ENCODE peak calls at places on chromosomes 16 and 17, in nine cellular contexts. One of them, this sample, is unnamed.

GRCh38 chr17:74203439-74204240 is at the start of gene RPL38:
- DNase-seq in small intestine: peak
- DNase-seq in dermis blood vessel endothelial cell: peak
- DNase-seq in left colon: peak
- DNase-seq in SIG-M5: peak
- DNase-seq in lower leg skin: peak
- DNase-seq in T1000: peak
- DNase-seq in RPMI7951: peak
- DNase-seq in AG04450: peak
- DNase-seq in this sample: peak

GRCh38 chr17:64661731-64661980 is 451 bp downstream of the SMURF2 start:
- DNase-seq in small intestine: no peak
- DNase-seq in dermis blood vessel endothelial cell: no peak
- DNase-seq in left colon: peak
- DNase-seq in SIG-M5: no peak
- DNase-seq in lower leg skin: peak
- DNase-seq in T1000: no peak
- DNase-seq in RPMI7951: no peak
- DNase-seq in AG04450: no peak
- DNase-seq in this sample: no peak

GRCh38 chr17:62101090-62101489 is 36.0 kb upstream of the MED13 start:
- DNase-seq in small intestine: no peak
- DNase-seq in dermis blood vessel endothelial cell: no peak
- DNase-seq in left colon: no peak
- DNase-seq in SIG-M5: no peak
- DNase-seq in lower leg skin: peak
- DNase-seq in T1000: no peak
- DNase-seq in RPMI7951: no peak
- DNase-seq in AG04450: no peak
- DNase-seq in this sample: no peak

GRCh38 chr17:57685499-57686132 is 59.5 kb downstream of the CCDC182 start:
- DNase-seq in small intestine: no peak
- DNase-seq in dermis blood vessel endothelial cell: no peak
- DNase-seq in left colon: no peak
- DNase-seq in SIG-M5: no peak
- DNase-seq in lower leg skin: peak
- DNase-seq in T1000: no peak
- DNase-seq in RPMI7951: no peak
- DNase-seq in AG04450: no peak
- DNase-seq in this sample: no peak

GRCh38 chr16:70512456-70512855 is 10.9 kb downstream of the COG4 start:
- DNase-seq in small intestine: peak
- DNase-seq in dermis blood vessel endothelial cell: no peak
- DNase-seq in left colon: no peak
- DNase-seq in SIG-M5: no peak
- DNase-seq in lower leg skin: no peak
- DNase-seq in T1000: no peak
- DNase-seq in RPMI7951: peak
- DNase-seq in AG04450: no peak
- DNase-seq in this sample: no peak

GRCh38 chr17:45983614-45984310 is 15.3 kb upstream of the STH start:
- DNase-seq in small intestine: no peak
- DNase-seq in dermis blood vessel endothelial cell: no peak
- DNase-seq in left colon: no peak
- DNase-seq in SIG-M5: no peak
- DNase-seq in lower leg skin: no peak
- DNase-seq in T1000: no peak
- DNase-seq in RPMI7951: no peak
- DNase-seq in AG04450: no peak
- DNase-seq in this sample: no peak

GRCh38 chr16:819336-819735 is 18.8 kb upstream of the GNG13 start:
- DNase-seq in small intestine: no peak
- DNase-seq in dermis blood vessel endothelial cell: no peak
- DNase-seq in left colon: no peak
- DNase-seq in SIG-M5: no peak
- DNase-seq in lower leg skin: no peak
- DNase-seq in T1000: no peak
- DNase-seq in RPMI7951: no peak
- DNase-seq in AG04450: no peak
- DNase-seq in this sample: no peak

GRCh38 chr16:53908731-53909130 is 204.8 kb downstream of the FTO start:
- DNase-seq in small intestine: no peak
- DNase-seq in dermis blood vessel endothelial cell: no peak
- DNase-seq in left colon: no peak
- DNase-seq in SIG-M5: no peak
- DNase-seq in lower leg skin: no peak
- DNase-seq in T1000: no peak
- DNase-seq in RPMI7951: no peak
- DNase-seq in AG04450: peak
- DNase-seq in this sample: peak

GRCh38 chr17:58513391-58513912 is 986 bp downstream of the MTMR4 start:
- DNase-seq in small intestine: no peak
- DNase-seq in dermis blood vessel endothelial cell: no peak
- DNase-seq in left colon: no peak
- DNase-seq in SIG-M5: no peak
- DNase-seq in lower leg skin: no peak
- DNase-seq in T1000: no peak
- DNase-seq in RPMI7951: no peak
- DNase-seq in AG04450: no peak
- DNase-seq in this sample: no peak

GRCh38 chr16:87559976-87560375 is 42.3 kb upstream of the JPH3 start:
- DNase-seq in small intestine: no peak
- DNase-seq in dermis blood vessel endothelial cell: peak
- DNase-seq in left colon: no peak
- DNase-seq in SIG-M5: no peak
- DNase-seq in lower leg skin: no peak
- DNase-seq in T1000: no peak
- DNase-seq in RPMI7951: no peak
- DNase-seq in AG04450: no peak
- DNase-seq in this sample: no peak

GRCh38 chr16:2775317-2775716 is 1.8 kb downstream of the ELOB start:
- DNase-seq in small intestine: no peak
- DNase-seq in dermis blood vessel endothelial cell: no peak
- DNase-seq in left colon: no peak
- DNase-seq in SIG-M5: no peak
- DNase-seq in lower leg skin: no peak
- DNase-seq in T1000: no peak
- DNase-seq in RPMI7951: no peak
- DNase-seq in AG04450: no peak
- DNase-seq in this sample: no peak

GRCh38 chr16:58099097-58099955 is 29.9 kb downstream of the CFAP20 start:
- DNase-seq in small intestine: no peak
- DNase-seq in dermis blood vessel endothelial cell: no peak
- DNase-seq in left colon: no peak
- DNase-seq in SIG-M5: no peak
- DNase-seq in lower leg skin: no peak
- DNase-seq in T1000: no peak
- DNase-seq in RPMI7951: no peak
- DNase-seq in AG04450: no peak
- DNase-seq in this sample: no peak

GRCh38 chr17:4219241-4219640 is 44.5 kb downstream of the ANKFY1 start:
- DNase-seq in small intestine: no peak
- DNase-seq in dermis blood vessel endothelial cell: no peak
- DNase-seq in left colon: no peak
- DNase-seq in SIG-M5: no peak
- DNase-seq in lower leg skin: peak
- DNase-seq in T1000: no peak
- DNase-seq in RPMI7951: no peak
- DNase-seq in AG04450: no peak
- DNase-seq in this sample: no peak

GRCh38 chr17:57135748-57136342 is 50.8 kb downstream of the AKAP1 start:
- DNase-seq in small intestine: no peak
- DNase-seq in dermis blood vessel endothelial cell: peak
- DNase-seq in left colon: no peak
- DNase-seq in SIG-M5: no peak
- DNase-seq in lower leg skin: no peak
- DNase-seq in T1000: no peak
- DNase-seq in RPMI7951: no peak
- DNase-seq in AG04450: no peak
- DNase-seq in this sample: no peak

GRCh38 chr16:85546585-85547447 is 66.3 kb upstream of the GSE1 start:
- DNase-seq in small intestine: no peak
- DNase-seq in dermis blood vessel endothelial cell: peak
- DNase-seq in left colon: no peak
- DNase-seq in SIG-M5: no peak
- DNase-seq in lower leg skin: no peak
- DNase-seq in T1000: no peak
- DNase-seq in RPMI7951: no peak
- DNase-seq in AG04450: no peak
- DNase-seq in this sample: no peak

GRCh38 chr17:51164911-51165679 is 1.1 kb upstream of the NME2 start:
- DNase-seq in small intestine: no peak
- DNase-seq in dermis blood vessel endothelial cell: no peak
- DNase-seq in left colon: peak
- DNase-seq in SIG-M5: no peak
- DNase-seq in lower leg skin: peak
- DNase-seq in T1000: no peak
- DNase-seq in RPMI7951: no peak
- DNase-seq in AG04450: no peak
- DNase-seq in this sample: no peak

GRCh38 chr17:78202666-78203065 is 11.4 kb upstream of the BIRC5 start:
- DNase-seq in small intestine: no peak
- DNase-seq in dermis blood vessel endothelial cell: no peak
- DNase-seq in left colon: no peak
- DNase-seq in SIG-M5: no peak
- DNase-seq in lower leg skin: no peak
- DNase-seq in T1000: no peak
- DNase-seq in RPMI7951: no peak
- DNase-seq in AG04450: no peak
- DNase-seq in this sample: no peak

GRCh38 chr17:28737770-28738679 is 5.8 kb upstream of the TRAF4 start:
- DNase-seq in small intestine: no peak
- DNase-seq in dermis blood vessel endothelial cell: no peak
- DNase-seq in left colon: peak
- DNase-seq in SIG-M5: no peak
- DNase-seq in lower leg skin: no peak
- DNase-seq in T1000: no peak
- DNase-seq in RPMI7951: no peak
- DNase-seq in AG04450: no peak
- DNase-seq in this sample: no peak

GRCh38 chr17:14355556-14355955 is 54.7 kb downstream of the HS3ST3B1 start:
- DNase-seq in small intestine: no peak
- DNase-seq in dermis blood vessel endothelial cell: no peak
- DNase-seq in left colon: no peak
- DNase-seq in SIG-M5: no peak
- DNase-seq in lower leg skin: no peak
- DNase-seq in T1000: no peak
- DNase-seq in RPMI7951: peak
- DNase-seq in AG04450: no peak
- DNase-seq in this sample: no peak

GRCh38 chr16:14150796-14151195 is 79.7 kb downstream of the MRTFB start:
- DNase-seq in small intestine: no peak
- DNase-seq in dermis blood vessel endothelial cell: no peak
- DNase-seq in left colon: no peak
- DNase-seq in SIG-M5: no peak
- DNase-seq in lower leg skin: no peak
- DNase-seq in T1000: no peak
- DNase-seq in RPMI7951: no peak
- DNase-seq in AG04450: no peak
- DNase-seq in this sample: no peak

GRCh38 chr16:1941162-1941923 is 1.7 kb downstream of the MSRB1 start:
- DNase-seq in small intestine: no peak
- DNase-seq in dermis blood vessel endothelial cell: peak
- DNase-seq in left colon: no peak
- DNase-seq in SIG-M5: no peak
- DNase-seq in lower leg skin: no peak
- DNase-seq in T1000: no peak
- DNase-seq in RPMI7951: no peak
- DNase-seq in AG04450: no peak
- DNase-seq in this sample: no peak

GRCh38 chr17:18185832-18186231 is 2.2 kb downstream of the ALKBH5 start:
- DNase-seq in small intestine: no peak
- DNase-seq in dermis blood vessel endothelial cell: peak
- DNase-seq in left colon: no peak
- DNase-seq in SIG-M5: no peak
- DNase-seq in lower leg skin: no peak
- DNase-seq in T1000: no peak
- DNase-seq in RPMI7951: no peak
- DNase-seq in AG04450: no peak
- DNase-seq in this sample: no peak

GRCh38 chr17:29733151-29733550 is 110.4 kb upstream of the CORO6 start:
- DNase-seq in small intestine: no peak
- DNase-seq in dermis blood vessel endothelial cell: no peak
- DNase-seq in left colon: no peak
- DNase-seq in SIG-M5: no peak
- DNase-seq in lower leg skin: no peak
- DNase-seq in T1000: no peak
- DNase-seq in RPMI7951: no peak
- DNase-seq in AG04450: no peak
- DNase-seq in this sample: no peak

GRCh38 chr16:3401719-3402397 is 843 bp downstream of the ZNF174 start:
- DNase-seq in small intestine: no peak
- DNase-seq in dermis blood vessel endothelial cell: peak
- DNase-seq in left colon: no peak
- DNase-seq in SIG-M5: no peak
- DNase-seq in lower leg skin: no peak
- DNase-seq in T1000: no peak
- DNase-seq in RPMI7951: peak
- DNase-seq in AG04450: no peak
- DNase-seq in this sample: no peak

GRCh38 chr17:40095944-40096791 is 4.2 kb downstream of the NR1D1 start:
- DNase-seq in small intestine: peak
- DNase-seq in dermis blood vessel endothelial cell: peak
- DNase-seq in left colon: peak
- DNase-seq in SIG-M5: no peak
- DNase-seq in lower leg skin: no peak
- DNase-seq in T1000: no peak
- DNase-seq in RPMI7951: no peak
- DNase-seq in AG04450: no peak
- DNase-seq in this sample: no peak

GRCh38 chr16:73228649-73229048 is 180.7 kb upstream of the ZFHX3 start:
- DNase-seq in small intestine: no peak
- DNase-seq in dermis blood vessel endothelial cell: peak
- DNase-seq in left colon: no peak
- DNase-seq in SIG-M5: no peak
- DNase-seq in lower leg skin: no peak
- DNase-seq in T1000: no peak
- DNase-seq in RPMI7951: peak
- DNase-seq in AG04450: peak
- DNase-seq in this sample: no peak

GRCh38 chr17:28141333-28141732 is 98.9 kb downstream of the NLK start:
- DNase-seq in small intestine: no peak
- DNase-seq in dermis blood vessel endothelial cell: no peak
- DNase-seq in left colon: no peak
- DNase-seq in SIG-M5: no peak
- DNase-seq in lower leg skin: no peak
- DNase-seq in T1000: no peak
- DNase-seq in RPMI7951: no peak
- DNase-seq in AG04450: no peak
- DNase-seq in this sample: no peak